ENCODE peak calls at places on chromosomes 3 and 15, in six cellular contexts. N, Q, Z, G, I and K are unnamed samples.

GRCh38 chr3:186411089-186411488 is 49.1 kb upstream of the DGKG start:
- DNase-seq in N (no peak), I (no peak), Q (no peak), G (no peak), Z (no peak), K (no peak)

GRCh38 chr3:184289426-184289938 is 9.6 kb upstream of the PSMD2 start:
- DNase-seq in I (no peak), Z (peak), G (peak), N (peak), Q (peak), K (peak)

GRCh38 chr15:98888839-98889479 is 118.6 kb downstream of the PGPEP1L start:
- DNase-seq in Z (no peak), Q (peak), N (no peak), G (no peak), I (no peak), K (peak)

GRCh38 chr15:77830041-77830440 is 197.3 kb upstream of the LINGO1 start:
- DNase-seq in G (no peak), N (no peak), Q (peak), I (no peak), Z (peak), K (peak)

GRCh38 chr15:98658831-98659699 is 10.7 kb downstream of the IGF1R start:
- DNase-seq in N (no peak), I (peak), G (peak), Q (peak), Z (no peak), K (peak)

GRCh38 chr3:111809196-111809595 is 49.9 kb upstream of the PHLDB2 start:
- DNase-seq in Q (peak), I (no peak), N (no peak), Z (no peak), G (no peak), K (peak)

GRCh38 chr15:83323296-83323711 is 38.8 kb upstream of the BNC1 start:
- DNase-seq in N (no peak), Z (no peak), Q (peak), I (no peak), G (no peak), K (peak)

GRCh38 chr15:80999623-81000036 is 1.1 kb upstream of the TLNRD1 start:
- DNase-seq in Q (no peak), N (no peak), Z (no peak), I (no peak), G (no peak), K (no peak)

GRCh38 chr15:85411992-85412538 is 31.7 kb downstream of the AKAP13 start:
- DNase-seq in I (no peak), N (no peak), G (no peak), Z (no peak), Q (peak), K (peak)

GRCh38 chr3:128820252-128820839 is 59.1 kb upstream of the ACAD9 start:
- DNase-seq in I (no peak), G (no peak), Q (no peak), N (no peak), Z (no peak), K (no peak)

GRCh38 chr15:75043509-75044257 is 20.3 kb downstream of the PPCDC start:
- DNase-seq in Z (no peak), I (peak), G (no peak), Q (peak), N (no peak), K (peak)

GRCh38 chr15:99230867-99231266 is 18.5 kb downstream of the TTC23 start:
- DNase-seq in Z (no peak), Q (no peak), G (no peak), N (no peak), I (peak), K (no peak)

GRCh38 chr3:73680696-73681095 is 56.0 kb upstream of the PDZRN3 start:
- DNase-seq in Q (no peak), G (no peak), Z (no peak), I (no peak), N (no peak), K (no peak)

GRCh38 chr15:100849021-100849831 is 30.4 kb upstream of the ALDH1A3 start:
- DNase-seq in I (peak), Q (peak), Z (no peak), G (peak), N (no peak), K (peak)

GRCh38 chr3:31695280-31696008 is 162.7 kb downstream of the STT3B start:
- DNase-seq in I (peak), Z (peak), Q (no peak), G (no peak), N (no peak), K (no peak)

GRCh38 chr15:56794150-56794922 is 61.0 kb upstream of the ZNF280D start:
- DNase-seq in I (no peak), G (no peak), N (no peak), Z (no peak), Q (peak), K (no peak)

DNA sequence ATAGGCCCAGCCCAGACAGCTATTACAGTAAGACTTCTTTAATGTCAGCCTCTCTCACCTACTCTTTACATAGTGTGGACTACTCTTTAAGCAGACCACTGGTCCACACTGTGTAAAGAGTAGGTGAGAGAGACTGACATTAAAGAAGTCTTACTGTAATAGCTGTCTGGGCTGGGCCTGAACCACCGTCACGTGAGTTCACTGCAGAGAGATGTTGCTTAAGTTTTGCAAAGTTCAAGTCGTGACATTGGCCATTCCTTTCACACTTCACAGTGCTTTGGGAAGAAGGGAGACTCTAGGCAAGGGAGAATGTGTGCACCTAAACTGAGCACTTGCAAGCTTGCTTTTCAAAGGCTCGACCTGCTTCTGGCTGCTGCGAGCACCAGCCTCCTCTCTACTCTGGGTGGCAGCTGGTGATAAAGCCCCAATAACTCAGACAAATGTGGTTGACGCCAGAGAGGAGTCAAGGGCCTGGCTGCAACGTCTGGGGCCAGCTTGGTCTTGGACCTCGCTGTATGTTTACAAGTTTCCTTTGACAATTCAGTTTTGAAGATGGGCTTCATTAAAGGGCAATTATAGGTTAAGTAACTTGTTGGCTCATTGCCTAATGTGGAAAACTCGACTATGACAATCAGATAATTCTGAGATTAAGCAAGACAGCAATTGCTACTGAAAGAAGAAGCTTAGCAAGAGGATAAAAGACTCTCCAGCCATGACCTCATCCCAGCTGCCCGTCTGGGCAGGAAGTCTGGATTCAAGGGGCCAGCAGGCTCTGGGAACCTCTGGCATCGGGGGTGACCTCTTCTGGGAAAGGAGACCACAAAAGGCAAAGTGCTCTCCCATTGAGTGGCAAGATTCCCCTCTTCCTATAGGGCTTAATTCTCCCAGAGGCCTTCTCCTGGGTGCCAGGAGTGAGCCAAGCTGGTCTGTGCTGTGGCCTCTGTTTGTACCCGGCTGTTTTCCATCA is 242.1 kb upstream of the TLE3 start:
- DNase-seq in I (peak), G (peak), Q (peak), Z (peak), N (no peak), K (peak)
- H2AFZ ChIP-seq in I (no peak), G (no peak), Q (no peak), Z (no peak), N (no peak), K (no peak)

GRCh38 chr3:35664460-35664919 is 25.2 kb downstream of the ARPP21 start:
- DNase-seq in Q (peak), Z (peak), N (no peak), G (peak), I (no peak), K (no peak)

GRCh38 chr3:35670408-35670807 is 31.1 kb downstream of the ARPP21 start:
- DNase-seq in G (no peak), N (no peak), I (no peak), Q (no peak), Z (no peak), K (no peak)

GRCh38 chr3:35666893-35667292 is 27.6 kb downstream of the ARPP21 start:
- DNase-seq in Z (no peak), I (no peak), Q (no peak), G (no peak), N (no peak), K (no peak)

GRCh38 chr3:35663471-35663870 is 24.1 kb downstream of the ARPP21 start:
- DNase-seq in G (no peak), Z (no peak), I (no peak), Q (no peak), N (no peak), K (no peak)

DNA sequence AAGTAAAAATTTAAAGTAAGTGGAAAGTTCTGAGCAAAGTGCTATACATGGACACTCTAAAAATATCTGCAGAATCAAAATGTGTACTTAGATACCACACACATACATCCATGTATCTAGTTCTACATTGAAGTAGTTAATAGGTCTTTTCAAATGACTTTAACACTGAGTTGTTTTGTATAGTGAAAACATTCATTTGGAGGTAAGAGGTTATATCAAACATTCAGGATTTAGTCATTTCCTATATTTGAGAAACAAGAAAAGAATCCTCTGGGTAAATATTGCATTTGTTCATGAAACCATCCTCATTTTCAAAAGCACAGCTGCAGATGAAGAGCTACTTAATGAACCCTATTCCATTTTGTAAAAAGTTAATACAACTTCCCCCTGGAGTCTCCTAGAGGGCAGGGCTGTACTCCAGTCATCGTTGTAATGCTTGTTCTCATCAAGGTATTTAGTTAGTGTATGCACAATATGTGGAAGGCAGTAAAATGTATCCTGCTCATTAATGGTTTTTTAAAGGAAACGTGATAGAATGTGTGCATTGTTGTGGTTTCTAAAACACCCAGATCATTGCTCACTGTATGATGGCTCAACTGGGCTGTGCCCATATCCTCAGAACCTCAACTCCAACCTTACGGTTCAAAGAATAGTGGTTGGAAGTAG is 26.2 kb downstream of the ARPP21 start:
- DNase-seq in Z (no peak), N (no peak), I (no peak), Q (peak), G (no peak), K (no peak)
- H3K4me2 ChIP-seq in Z (no peak), N (no peak), I (no peak), Q (no peak), G (no peak), K (no peak)

GRCh38 chr3:58164199-58164879 is 46.4 kb downstream of the DNASE1L3 start:
- DNase-seq in N (no peak), I (no peak), Q (peak), Z (no peak), G (no peak), K (no peak)

GRCh38 chr3:58163234-58163633 is 47.5 kb downstream of the DNASE1L3 start:
- DNase-seq in Q (peak), I (no peak), Z (no peak), G (no peak), N (no peak), K (no peak)

GRCh38 chr3:58167431-58168351 is 43.1 kb downstream of the DNASE1L3 start:
- DNase-seq in I (peak), Q (peak), G (peak), Z (peak), N (no peak), K (peak)

GRCh38 chr3:58168498-58168897 is 42.3 kb downstream of the DNASE1L3 start:
- DNase-seq in G (no peak), I (no peak), Z (no peak), N (no peak), Q (no peak), K (no peak)

DNA sequence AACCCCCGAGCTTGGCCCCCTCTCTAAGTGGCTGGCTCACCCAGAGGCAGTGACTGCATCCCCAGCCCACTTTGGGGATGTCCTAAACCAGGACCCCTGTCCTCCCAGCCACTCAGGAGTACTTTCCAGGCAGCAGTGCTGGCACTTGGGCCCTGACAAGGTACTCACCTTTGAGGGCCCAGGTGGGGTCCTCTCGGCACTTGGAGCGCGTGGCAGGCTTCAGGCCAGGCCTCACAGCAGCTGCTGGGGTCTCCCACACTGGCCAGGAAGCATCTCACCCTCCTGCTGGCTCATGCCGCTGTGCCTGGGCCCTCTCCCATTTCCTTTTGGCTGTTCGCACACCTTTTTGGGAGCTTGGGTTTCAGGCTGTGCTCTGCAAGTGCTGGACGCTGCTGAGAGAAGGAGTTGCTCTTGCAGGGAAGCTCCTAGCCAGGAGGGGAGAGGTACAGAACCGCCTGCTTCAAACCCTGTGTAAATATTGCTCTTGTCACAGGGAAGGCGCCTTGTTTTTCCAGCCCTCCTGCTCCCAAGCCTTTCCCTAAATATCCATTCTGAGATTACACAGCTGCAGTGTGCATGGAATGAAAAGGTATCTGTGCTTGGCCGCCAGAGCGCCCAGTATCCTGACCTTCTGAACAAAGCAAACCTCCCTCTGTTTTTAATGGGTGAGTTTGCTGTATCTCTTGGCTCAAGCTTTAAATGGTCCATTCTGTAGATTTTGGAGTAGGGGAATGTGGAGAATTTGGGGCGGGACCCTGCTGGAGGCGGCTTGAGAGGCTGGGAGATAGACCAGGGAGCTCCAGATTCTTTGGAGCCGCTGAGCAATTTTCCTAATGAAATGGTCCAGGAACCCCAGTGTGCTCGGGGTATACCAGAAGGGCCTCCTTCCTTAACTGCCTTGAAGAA is 45.6 kb downstream of the DNASE1L3 start:
- DNase-seq in G (no peak), I (no peak), Z (no peak), N (peak), Q (no peak), K (no peak)
- H4K91ac ChIP-seq in G (no peak), I (no peak), Z (no peak), N (peak), Q (no peak), K (no peak)

GRCh38 chr15:71116366-71116765 is 1.1 kb downstream of the THSD4 start:
- DNase-seq in Q (peak), Z (no peak), N (no peak), G (no peak), I (no peak), K (no peak)
- H2AFZ ChIP-seq in Q (peak), Z (no peak), N (peak), G (peak), I (no peak), K (no peak)